ENCODE peak calls at places on chromosome 9, in ten cellular contexts. X is cardiac fibroblast; W is uterus; H is stimulated activated CD8-positive, alpha-beta memory T cell treated with anti-CD3 and anti-CD28 coated beads, Interleukin-4, amount 100 ng/mL, for 1 hour; E is brain microvascular endothelial cell; A is neural crest cell; K is NCI-H1105 treated with DMSO at 0.1 percent for 48 hours; B is HFF-Myc; O is CD8-positive, alpha-beta memory T cell; C is endothelial cell. L is an unnamed sample.

GRCh38 chr9:81477669-81478068 is 211.7 kb downstream of the TLE1 start:
- DNase-seq in X (no peak), W (no peak), H (no peak), E (no peak), A (no peak), K (no peak), B (peak; percentile 58), O (no peak), C (no peak), L (no peak)

GRCh38 chr9:92934321-92934720 is 13.0 kb upstream of the FGD3 start:
- DNase-seq in X (no peak), W (no peak), H (no peak), E (no peak), A (no peak), K (no peak), B (no peak), O (no peak), C (no peak), L (no peak)

GRCh38 chr9:118931941-118932340 is 437.3 kb downstream of the BRINP1 start:
- DNase-seq in X (no peak), W (no peak), H (no peak), E (no peak), A (no peak), K (no peak), B (no peak), O (no peak), C (no peak), L (no peak)

GRCh38 chr9:134585746-134586706 is 55.6 kb upstream of the COL5A1 start:
- DNase-seq in X (peak; percentile 64), W (no peak), H (no peak), E (peak; percentile 73), A (no peak), K (no peak), B (no peak), O (no peak), C (no peak), L (peak; percentile 50)

GRCh38 chr9:3751125-3751758 is 225.4 kb upstream of the RFX3 start:
- DNase-seq in X (peak; percentile 78), W (no peak), H (no peak), E (no peak), A (no peak), K (no peak), B (peak; percentile 19), O (no peak), C (no peak), L (no peak)

GRCh38 chr9:101587644-101588043 is 7.1 kb downstream of the PPP3R2 start:
- DNase-seq in X (no peak), W (no peak), H (no peak), E (no peak), A (no peak), K (no peak), B (no peak), O (no peak), C (no peak), L (no peak)

GRCh38 chr9:97767891-97768290 is 70.8 kb upstream of the XPA start:
- DNase-seq in X (no peak), W (no peak), H (no peak), E (peak; percentile 15), A (no peak), K (no peak), B (no peak), O (no peak), C (no peak), L (no peak)

GRCh38 chr9:119963798-119964372 is 594.6 kb upstream of the BRINP1 start:
- DNase-seq in X (peak; percentile 87), W (no peak), H (no peak), E (peak; percentile 75), A (no peak), K (no peak), B (peak; percentile 92), O (no peak), C (peak; percentile 40), L (no peak)

GRCh38 chr9:132997591-132997990 is 19.1 kb downstream of the GFI1B start:
- DNase-seq in X (peak; percentile 47), W (no peak), H (no peak), E (peak; percentile 76), A (no peak), K (no peak), B (no peak), O (no peak), C (no peak), L (no peak)

GRCh38 chr9:72856985-72857631 is 95.7 kb downstream of the ALDH1A1 start:
- DNase-seq in X (peak; percentile 80), W (peak; percentile 47), H (no peak), E (peak; percentile 66), A (peak; percentile 12), K (peak; percentile 45), B (peak; percentile 59), O (no peak), C (peak; percentile 19), L (no peak)

GRCh38 chr9:92590386-92590785 is 54.6 kb upstream of the ECM2 start:
- DNase-seq in X (peak; percentile 88), W (peak; percentile 85), H (no peak), E (no peak), A (no peak), K (no peak), B (no peak), O (no peak), C (peak; percentile 45), L (no peak)

GRCh38 chr9:21096172-21096900 is 18.6 kb upstream of the IFNB1 start:
- DNase-seq in X (peak; percentile 52), W (no peak), H (no peak), E (peak; percentile 26), A (no peak), K (no peak), B (no peak), O (peak; percentile 9), C (no peak), L (no peak)

GRCh38 chr9:108412755-108413154 is 443.0 kb downstream of the ACTL7B start:
- DNase-seq in X (no peak), W (no peak), H (no peak), E (no peak), A (no peak), K (no peak), B (peak; percentile 29), O (no peak), C (peak; percentile 31), L (no peak)

GRCh38 chr9:116310212-116310611 is 156.6 kb downstream of the PAPPA start:
- DNase-seq in X (no peak), W (no peak), H (no peak), E (no peak), A (no peak), K (no peak), B (no peak), O (no peak), C (no peak), L (no peak)

GRCh38 chr9:93134018-93134739 is at the start of gene NINJ1:
- DNase-seq in X (peak; percentile 72), W (peak; percentile 68), H (peak; percentile 24), E (peak; percentile 71), A (peak; percentile 43), K (peak; percentile 54), B (no peak), O (peak; percentile 81), C (peak; percentile 69), L (peak; percentile 73)

GRCh38 chr9:21392270-21392669 is 7.1 kb upstream of the IFNA2 start:
- DNase-seq in X (no peak), W (no peak), H (no peak), E (no peak), A (no peak), K (no peak), B (peak; percentile 2), O (no peak), C (peak; percentile 22), L (no peak)

GRCh38 chr9:124280176-124280691 is 22.5 kb downstream of the NEK6 start:
- DNase-seq in X (peak; percentile 99), W (peak; percentile 54), H (no peak), E (peak; percentile 89), A (no peak), K (no peak), B (no peak), O (no peak), C (no peak), L (no peak)

GRCh38 chr9:99752710-99753109 is 69.0 kb upstream of the NR4A3 start:
- DNase-seq in X (peak; percentile 9), W (no peak), H (no peak), E (peak; percentile 60), A (no peak), K (no peak), B (peak; percentile 47), O (no peak), C (no peak), L (no peak)

GRCh38 chr9:98081477-98082219 is 25.1 kb downstream of the NANS start:
- DNase-seq in X (peak; percentile 40), W (peak; percentile 39), H (no peak), E (no peak), A (no peak), K (no peak), B (no peak), O (no peak), C (no peak), L (no peak)

GRCh38 chr9:7121664-7122063 is 363.9 kb downstream of the KDM4C start:
- DNase-seq in X (no peak), W (no peak), H (no peak), E (no peak), A (no peak), K (no peak), B (no peak), O (no peak), C (no peak), L (no peak)

GRCh38 chr9:82989949-82990348 is 73.0 kb downstream of the RASEF start:
- DNase-seq in X (no peak), W (no peak), H (no peak), E (no peak), A (no peak), K (no peak), B (no peak), O (no peak), C (no peak), L (no peak)

GRCh38 chr9:124659099-124659659 is 111.9 kb downstream of the NR6A1 start:
- DNase-seq in X (peak; percentile 93), W (peak; percentile 48), H (no peak), E (peak; percentile 97), A (peak; percentile 69), K (peak; percentile 70), B (peak; percentile 88), O (peak; percentile 2), C (peak; percentile 57), L (peak; percentile 77)

GRCh38 chr9:93184439-93185221 is 691 bp downstream of the WNK2 start:
- DNase-seq in X (no peak), W (no peak), H (no peak), E (no peak), A (no peak), K (no peak), B (no peak), O (no peak), C (peak; percentile 32), L (peak; percentile 59)

GRCh38 chr9:13896922-13897835 is 416.8 kb downstream of the NFIB start:
- DNase-seq in X (peak; percentile 7), W (no peak), H (no peak), E (no peak), A (no peak), K (no peak), B (no peak), O (no peak), C (no peak), L (no peak)

GRCh38 chr9:101569736-101570501 is 24.9 kb downstream of the PPP3R2 start:
- DNase-seq in X (peak; percentile 3), W (no peak), H (no peak), E (no peak), A (no peak), K (no peak), B (no peak), O (no peak), C (no peak), L (no peak)

GRCh38 chr9:105908069-105908468 is 213.7 kb downstream of the TMEM38B start:
- DNase-seq in X (no peak), W (no peak), H (no peak), E (no peak), A (no peak), K (no peak), B (no peak), O (no peak), C (no peak), L (no peak)

GRCh38 chr9:27888661-27889295 is 315.5 kb upstream of the C9orf72 start:
- DNase-seq in X (no peak), W (no peak), H (no peak), E (peak; percentile 15), A (peak; percentile 8), K (no peak), B (peak; percentile 3), O (no peak), C (peak; percentile 11), L (peak; percentile 44)

GRCh38 chr9:76756273-76756650 is 8.0 kb upstream of the PCA3 start:
- DNase-seq in X (peak; percentile 32), W (no peak), H (no peak), E (peak; percentile 9), A (peak; percentile 20), K (peak; percentile 65), B (peak; percentile 22), O (no peak), C (peak; percentile 16), L (peak; percentile 75)

L was measured in glutamatergic neuron.